ENCODE peak calls at places on chromosomes 6 and 20, in six cellular contexts. Z, M, N, J, F and Y are unnamed samples.

GRCh38 chr20:61938839-61939690 is 126.6 kb downstream of the TAF4 start:
- DNase-seq in J (no peak), Z (no peak), F (no peak), N (no peak), M (no peak), Y (no peak)

GRCh38 chr6:156345700-156346099 is 431.5 kb upstream of the ARID1B start:
- DNase-seq in M (no peak), Z (no peak), J (no peak), F (no peak), N (no peak), Y (no peak)

GRCh38 chr6:169386431-169387057 is 132.9 kb upstream of the THBS2 start:
- DNase-seq in Z (no peak), N (peak; percentile 40), F (no peak), J (no peak), M (peak; percentile 7), Y (no peak)

GRCh38 chr6:35089935-35090505 is 51.1 kb downstream of the TCP11 start:
- DNase-seq in J (no peak), F (no peak), M (peak; percentile 83), Z (no peak), N (no peak), Y (peak; percentile 36)

GRCh38 chr6:159099311-159099710 is 54.5 kb upstream of the TAGAP start:
- DNase-seq in Z (no peak), N (no peak), F (no peak), M (no peak), J (no peak), Y (no peak)

GRCh38 chr20:4102381-4102780 is 87.0 kb upstream of the RNF24 start:
- DNase-seq in N (no peak), F (no peak), Z (no peak), J (no peak), M (peak; percentile 79), Y (no peak)

GRCh38 chr20:18316166-18316565 is 27.8 kb downstream of the ZNF133 start:
- DNase-seq in Z (no peak), J (no peak), M (no peak), F (no peak), N (no peak), Y (no peak)

GRCh38 chr20:56952258-56952929 is 314.0 kb downstream of the BMP7 start:
- DNase-seq in M (no peak), J (no peak), Z (no peak), F (no peak), N (no peak), Y (no peak)

GRCh38 chr6:85452441-85452881 is 2.6 kb downstream of the NT5E start:
- DNase-seq in F (no peak), N (no peak), Z (no peak), J (no peak), M (peak; percentile 93), Y (peak; percentile 95)

GRCh38 chr20:58997141-58997770 is 9.8 kb downstream of the CTSZ start:
- DNase-seq in Z (no peak), M (no peak), N (no peak), J (no peak), F (no peak), Y (no peak)

GRCh38 chr20:58998656-58999055 is 8.4 kb downstream of the CTSZ start:
- DNase-seq in F (no peak), Z (no peak), J (no peak), N (no peak), M (no peak), Y (no peak)

GRCh38 chr20:58995461-58996225 is 11.4 kb downstream of the CTSZ start:
- DNase-seq in Z (no peak), N (no peak), J (no peak), F (no peak), M (no peak), Y (no peak)

GRCh38 chr20:58994390-58995159 is 12.5 kb downstream of the CTSZ start:
- DNase-seq in F (no peak), Z (no peak), N (no peak), M (no peak), J (no peak), Y (no peak)

DNA sequence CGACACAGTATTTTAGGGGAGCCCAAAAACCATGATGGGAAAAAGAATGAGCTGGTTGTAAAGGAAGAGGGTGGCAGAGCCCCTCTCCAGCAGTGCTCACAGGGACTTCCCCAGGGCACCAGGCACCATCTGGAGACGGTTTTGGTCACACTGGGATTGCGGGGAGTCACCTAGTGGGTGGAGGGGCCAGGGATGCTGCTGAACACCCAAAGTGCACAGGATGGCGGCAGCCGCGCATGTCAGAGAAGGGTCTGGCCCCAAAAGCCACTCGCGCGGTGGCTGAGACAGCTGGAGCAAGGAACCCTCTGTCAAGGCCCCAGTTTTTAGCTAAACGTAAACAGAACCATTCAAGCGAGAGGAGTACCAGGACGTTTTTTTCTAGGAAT is 10.8 kb downstream of the CTSZ start:
- DNase-seq in M (no peak), Z (no peak), J (no peak), F (no peak), N (no peak), Y (no peak)
- H3K23ac ChIP-seq in M (no peak overlapping the region), Z (no peak overlapping the region), J (no peak overlapping the region), F (no peak overlapping the region), N (no peak overlapping the region), Y (no peak overlapping the region)

DNA sequence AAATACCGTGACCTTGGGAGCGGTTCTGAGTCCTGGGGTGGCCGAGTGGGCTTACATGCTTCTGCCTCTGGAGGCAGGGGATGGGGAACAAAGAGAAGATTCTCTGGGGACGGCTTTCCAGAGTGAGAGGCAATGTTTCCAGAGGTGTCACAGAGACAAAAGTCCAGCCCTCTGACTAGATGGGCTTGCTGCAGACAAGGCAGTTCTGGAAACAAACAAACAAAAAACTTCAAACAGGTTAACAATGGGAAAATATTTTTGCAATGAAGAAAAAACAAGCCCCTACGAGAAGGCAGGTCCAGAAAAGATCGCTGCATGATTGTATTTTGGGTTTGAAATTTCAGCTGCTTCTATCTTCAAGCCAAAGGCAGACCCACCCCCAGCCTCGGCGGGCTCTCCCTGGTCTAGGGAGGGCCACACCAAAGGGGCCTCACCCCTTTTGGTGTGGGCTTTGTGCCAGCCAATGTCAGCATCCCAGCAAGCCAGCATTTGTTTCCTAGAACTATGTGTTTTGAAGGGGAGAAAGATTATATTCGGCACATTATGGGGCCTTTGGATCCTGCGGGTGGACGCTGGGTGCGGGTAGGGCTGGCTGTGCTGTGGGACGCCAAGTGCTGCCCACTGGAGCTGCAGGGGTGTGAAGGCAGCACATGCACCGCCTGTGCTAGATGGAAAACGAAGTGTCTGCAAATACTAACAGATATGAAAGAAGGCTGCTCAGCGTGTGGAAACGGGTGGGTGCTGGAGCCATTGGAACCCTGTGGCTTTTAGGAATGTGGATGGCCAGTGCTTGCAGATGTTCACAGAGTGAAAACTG is 43.0 kb downstream of the RIOK1 start:
- DNase-seq in N (no peak), Z (no peak), F (no peak), J (no peak), M (no peak), Y (no peak)
- H3K9ac ChIP-seq in N (no peak overlapping the region), Z (no peak overlapping the region), F (no peak overlapping the region), J (no peak overlapping the region), M (no peak overlapping the region), Y (peak overlapping the region; percentile 43)

DNA sequence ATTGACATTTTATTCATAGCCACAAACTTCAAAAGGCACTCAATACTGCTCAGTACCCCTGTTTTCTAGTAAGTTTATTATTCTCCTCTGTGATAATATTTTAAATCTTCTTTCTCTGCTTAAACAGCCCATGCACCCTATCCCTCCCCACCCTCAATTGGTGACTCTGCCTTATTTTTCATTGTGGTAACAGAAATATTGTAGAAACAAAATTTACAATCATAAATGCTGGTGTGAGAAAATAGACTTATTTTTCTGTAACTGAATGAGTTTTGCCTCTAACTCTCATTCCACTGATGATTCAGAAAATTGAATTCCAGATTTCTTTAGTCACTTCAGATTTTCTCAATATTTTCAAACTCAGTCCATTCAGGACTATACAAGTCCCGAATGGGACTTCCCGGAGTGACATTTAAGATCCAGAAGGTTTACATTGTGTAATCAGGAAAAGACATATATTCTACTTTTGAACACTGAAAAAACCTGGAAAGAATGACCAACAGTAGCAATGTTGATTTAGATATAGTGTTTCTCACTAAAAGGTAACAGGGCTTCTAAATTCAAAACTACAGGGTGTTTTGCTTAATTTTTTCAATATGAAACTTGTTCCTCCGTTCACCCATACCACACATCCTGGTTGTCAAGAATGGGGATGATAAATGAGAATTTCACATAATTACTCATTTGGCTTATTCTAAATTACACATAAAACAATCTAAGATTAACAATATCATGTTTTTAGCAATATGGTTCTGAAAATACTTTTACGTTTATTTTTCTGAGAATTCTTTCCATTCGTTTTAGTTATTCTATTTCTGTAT is 34.8 kb upstream of the UST start:
- DNase-seq in Z (no peak), F (no peak), M (peak; percentile 57), N (no peak), J (no peak), Y (no peak)
- H3K23ac ChIP-seq in Z (no peak overlapping the region), F (no peak overlapping the region), M (no peak overlapping the region), N (no peak overlapping the region), J (no peak overlapping the region), Y (no peak overlapping the region)

DNA sequence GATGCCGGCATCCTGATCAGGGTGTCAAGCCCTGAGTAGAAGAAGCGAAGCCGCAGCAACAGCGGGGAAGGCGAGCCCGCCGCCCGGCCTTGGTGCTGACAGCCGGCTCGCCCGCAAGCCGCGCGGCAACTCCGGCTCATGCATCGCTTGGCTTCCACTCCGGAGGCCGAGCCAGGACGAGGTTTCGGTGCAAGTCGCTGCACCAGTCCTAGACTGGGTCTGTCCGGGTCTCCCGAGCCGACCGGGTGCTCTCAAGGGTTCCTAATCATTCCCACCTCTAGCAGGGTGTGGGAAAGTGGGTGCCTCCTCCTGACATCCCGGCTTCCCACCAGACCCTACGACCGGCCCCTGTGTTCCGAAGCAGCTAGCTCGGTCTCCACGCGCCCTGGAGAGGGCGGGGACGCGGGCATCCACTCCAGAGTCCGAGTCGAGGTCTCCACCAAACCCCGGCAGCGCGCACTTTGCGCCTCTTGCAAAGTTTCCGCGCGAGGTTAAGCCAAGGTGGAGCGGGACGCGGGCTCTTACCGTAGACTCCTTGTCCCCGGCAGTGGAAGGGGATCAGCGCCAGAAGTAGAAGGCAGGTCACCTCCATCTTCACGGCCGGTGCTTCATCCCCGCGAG is 1.4 kb downstream of the MDGA1 start:
- DNase-seq in N (no peak), F (no peak), Z (no peak), M (peak; percentile 49), J (no peak), Y (peak; percentile 54)
- H3K9ac ChIP-seq in N (no peak overlapping the region), F (peak overlapping the region; percentile 53), Z (peak overlapping the region; percentile 54), M (peak overlapping the region; percentile 29), J (no peak overlapping the region), Y (peak overlapping the region; percentile 89)

GRCh38 chr6:108581237-108581931 is 20.7 kb downstream of the FOXO3 start:
- DNase-seq in Z (no peak), M (peak; percentile 84), N (no peak), F (no peak), J (no peak), Y (peak; percentile 91)

GRCh38 chr6:108581932-108582500 is 21.3 kb downstream of the FOXO3 start:
- DNase-seq in M (peak; percentile 30), F (no peak), J (no peak), N (no peak), Z (no peak), Y (peak; percentile 59)

GRCh38 chr6:108582618-108583017 is 21.9 kb downstream of the FOXO3 start:
- DNase-seq in N (no peak), J (no peak), M (no peak), F (no peak), Z (no peak), Y (no peak)

GRCh38 chr6:108578595-108579038 is 17.9 kb downstream of the FOXO3 start:
- DNase-seq in N (peak; percentile 91), F (no peak), J (no peak), Z (no peak), M (peak; percentile 81), Y (peak; percentile 86)

DNA sequence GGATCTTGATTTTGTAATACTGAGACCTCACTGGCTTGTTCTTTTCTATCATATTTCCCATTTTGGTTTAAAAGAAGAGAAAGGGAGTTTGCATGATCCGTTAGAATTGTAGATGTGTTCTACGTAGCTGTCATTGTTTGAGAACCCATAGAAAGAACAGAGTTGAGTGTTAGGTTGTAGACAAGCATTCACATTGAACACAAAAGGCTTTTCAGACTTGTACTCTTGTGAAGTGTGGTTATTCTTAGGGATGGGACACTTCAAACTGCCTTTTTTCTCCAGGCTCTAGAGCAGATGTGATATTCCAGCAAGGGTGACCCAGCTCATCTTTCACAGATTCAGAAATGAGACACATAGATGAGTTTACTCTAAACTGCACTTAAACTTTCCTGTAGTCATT is 19.9 kb downstream of the FOXO3 start:
- DNase-seq in J (no peak), F (no peak), M (no peak), Z (no peak), N (no peak), Y (no peak)
- H3K23ac ChIP-seq in J (no peak overlapping the region), F (no peak overlapping the region), M (peak overlapping the region; percentile 71), Z (no peak overlapping the region), N (no peak overlapping the region), Y (no peak overlapping the region)